ENCODE peak calls at places on chromosomes 4 and X, in ten cellular contexts. Y is HL-60, F is prostate gland, E is stomach, A is HCT116, C is transverse colon, L is upper lobe of left lung, X is suprapubic skin, D is GM12878, J is endothelial cell of umbilical vein. G is an unnamed sample.

GRCh38 chrX:44903842-44904530 is 31.0 kb downstream of the KDM6A start:
- DNase-seq in Y (no peak), F (no peak), E (no peak), A (no peak), C (no peak), L (no peak), X (no peak), D (no peak), J (no peak), G (no peak)

GRCh38 chr4:71807469-71807868 is 23.6 kb upstream of the GC start:
- DNase-seq in Y (no peak), F (no peak), E (no peak), A (no peak), C (no peak), L (no peak), X (no peak), D (no peak), J (no peak), G (no peak)

GRCh38 chr4:81398379-81398778 is 73.3 kb downstream of the RASGEF1B start:
- DNase-seq in Y (no peak), F (no peak), E (no peak), A (no peak), C (no peak), L (no peak), X (no peak), D (no peak), J (no peak), G (no peak)

GRCh38 chrX:98448524-98448923 is 1564.8 kb downstream of the RPA4 start:
- DNase-seq in Y (no peak), F (no peak), E (no peak), A (no peak), C (no peak), L (no peak), X (no peak), D (no peak), J (no peak), G (no peak)

GRCh38 chr4:162644346-162644745 is 480.5 kb upstream of the FSTL5 start:
- DNase-seq in Y (no peak), F (no peak), E (no peak), A (no peak), C (no peak), L (no peak), X (no peak), D (no peak), J (no peak), G (no peak)

GRCh38 chrX:34350552-34350951 is 218.4 kb upstream of the FAM47A start:
- DNase-seq in Y (no peak), F (no peak), E (no peak), A (no peak), C (no peak), L (no peak), X (no peak), D (no peak), J (peak), G (no peak)

GRCh38 chr4:649293-649625 is 23.9 kb downstream of the PDE6B start:
- DNase-seq in Y (no peak), F (no peak), E (no peak), A (no peak), C (no peak), L (no peak), X (no peak), D (no peak), J (no peak), G (no peak)

GRCh38 chrX:74389016-74389415 is 32.3 kb upstream of the SLC16A2 start:
- DNase-seq in Y (no peak), F (no peak), E (no peak), A (no peak), C (no peak), L (no peak), X (no peak), D (no peak), J (no peak), G (no peak)

GRCh38 chrX:78923198-78924015 is 21.8 kb upstream of the P2RY10 start:
- DNase-seq in Y (no peak), F (no peak), E (no peak), A (no peak), C (no peak), L (no peak), X (no peak), D (peak), J (no peak), G (no peak)

GRCh38 chr4:6687947-6688878 is 5.5 kb upstream of the S100P start:
- DNase-seq in Y (no peak), F (peak), E (no peak), A (no peak), C (no peak), L (no peak), X (no peak), D (no peak), J (no peak), G (peak)

GRCh38 chr4:90769251-90769650 is 642.1 kb downstream of the CCSER1 start:
- DNase-seq in Y (no peak), F (no peak), E (no peak), A (no peak), C (no peak), L (no peak), X (no peak), D (no peak), J (no peak), G (no peak)

GRCh38 chr4:112817933-112818921 is 181.3 kb downstream of the LARP7 start:
- DNase-seq in Y (peak), F (no peak), E (peak), A (peak), C (peak), L (peak), X (peak), D (peak), J (peak), G (no peak)

GRCh38 chr4:7514789-7515188 is 80.1 kb upstream of the PSAPL1 start:
- DNase-seq in Y (no peak), F (no peak), E (no peak), A (no peak), C (no peak), L (no peak), X (no peak), D (no peak), J (no peak), G (no peak)

GRCh38 chr4:41179086-41179374 is 35.3 kb downstream of the APBB2 start:
- DNase-seq in Y (no peak), F (no peak), E (no peak), A (no peak), C (no peak), L (no peak), X (no peak), D (no peak), J (no peak), G (no peak)

GRCh38 chrX:31543565-31544125 is 471.8 kb upstream of the FTHL17 start:
- DNase-seq in Y (no peak), F (no peak), E (no peak), A (no peak), C (no peak), L (no peak), X (no peak), D (no peak), J (no peak), G (no peak)

GRCh38 chrX:47540754-47541538 is 20.1 kb upstream of the ARAF start:
- DNase-seq in Y (no peak), F (peak), E (peak), A (peak), C (peak), L (no peak), X (peak), D (no peak), J (peak), G (peak)

GRCh38 chr4:157722146-157722545 is 450.7 kb downstream of the GASK1B start:
- DNase-seq in Y (no peak), F (no peak), E (no peak), A (no peak), C (no peak), L (no peak), X (no peak), D (no peak), J (peak), G (no peak)

GRCh38 chr4:123671633-123672404 is 275.2 kb downstream of the SPRY1 start:
- DNase-seq in Y (no peak), F (no peak), E (no peak), A (no peak), C (no peak), L (no peak), X (no peak), D (peak), J (no peak), G (no peak)

GRCh38 chr4:80925293-80925692 is 105.2 kb upstream of the BMP3 start:
- DNase-seq in Y (no peak), F (no peak), E (no peak), A (no peak), C (no peak), L (no peak), X (no peak), D (no peak), J (no peak), G (no peak)

GRCh38 chr4:105155426-105155825 is 8.8 kb downstream of the TET2 start:
- DNase-seq in Y (no peak), F (no peak), E (no peak), A (no peak), C (no peak), L (no peak), X (no peak), D (no peak), J (no peak), G (no peak)

GRCh38 chr4:137390707-137391106 is 141.6 kb downstream of the PCDH18 start:
- DNase-seq in Y (no peak), F (no peak), E (no peak), A (no peak), C (no peak), L (no peak), X (no peak), D (no peak), J (no peak), G (no peak)

GRCh38 chr4:189228726-189229125 is 711.9 kb upstream of the FRG1 start:
- DNase-seq in Y (no peak), F (no peak), E (no peak), A (no peak), C (no peak), L (no peak), X (no peak), D (no peak), J (no peak), G (no peak)

DNA sequence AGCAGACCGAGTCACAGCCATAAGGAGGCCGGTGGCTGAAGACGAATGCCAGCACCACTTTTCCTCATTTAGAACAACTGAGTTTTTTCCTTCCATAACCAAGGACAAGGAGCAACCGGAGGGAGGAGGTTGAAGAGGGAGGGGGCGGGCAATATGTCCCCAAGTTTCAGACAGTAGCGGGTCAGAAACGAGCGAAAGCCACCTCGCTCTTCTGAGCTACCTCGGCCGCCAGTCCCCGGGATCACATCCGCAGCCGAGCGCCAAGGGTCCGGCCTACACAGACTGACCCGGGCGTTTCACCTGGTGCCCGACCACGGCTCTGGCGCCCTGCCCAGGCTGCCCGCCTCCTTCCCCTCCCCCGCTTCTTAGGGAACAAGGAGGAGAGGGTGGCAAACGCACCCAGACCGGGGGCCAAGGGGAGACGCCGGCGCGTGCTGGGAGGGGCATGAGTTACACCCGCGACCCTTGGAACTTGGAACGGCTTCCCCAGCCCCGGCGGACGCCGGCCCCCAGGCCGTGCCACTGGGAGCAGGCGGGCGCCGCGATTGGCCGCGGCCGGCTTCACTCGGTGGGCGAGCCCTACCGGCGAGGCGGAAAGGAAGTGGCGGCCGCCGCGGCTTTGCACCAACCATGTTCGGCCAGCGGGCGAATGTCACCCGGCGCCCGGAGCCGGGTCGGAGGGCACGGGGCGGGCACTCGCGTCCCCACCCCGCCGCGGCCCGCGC is 1.6 kb downstream of the IRF2 start:
- DNase-seq in Y (peak), F (peak), E (peak), A (no peak), C (peak), L (peak), X (peak), D (no peak), J (peak), G (peak)
- TF ChIP-seq POLR2AphosphoS5 in Y (peak), F (no peak), E (peak), A (peak), C (peak), L (peak), X (no peak), D (peak), J (peak), G (peak)

GRCh38 chr4:139017861-139018260 is 2.3 kb downstream of the NOCT start:
- DNase-seq in Y (no peak), F (no peak), E (no peak), A (no peak), C (no peak), L (no peak), X (no peak), D (no peak), J (no peak), G (no peak)
- H3K4me3 ChIP-seq in Y (peak), F (no peak), E (no peak), A (no peak), C (no peak), L (no peak), X (no peak), D (peak), J (no peak), G (no peak)

DNA sequence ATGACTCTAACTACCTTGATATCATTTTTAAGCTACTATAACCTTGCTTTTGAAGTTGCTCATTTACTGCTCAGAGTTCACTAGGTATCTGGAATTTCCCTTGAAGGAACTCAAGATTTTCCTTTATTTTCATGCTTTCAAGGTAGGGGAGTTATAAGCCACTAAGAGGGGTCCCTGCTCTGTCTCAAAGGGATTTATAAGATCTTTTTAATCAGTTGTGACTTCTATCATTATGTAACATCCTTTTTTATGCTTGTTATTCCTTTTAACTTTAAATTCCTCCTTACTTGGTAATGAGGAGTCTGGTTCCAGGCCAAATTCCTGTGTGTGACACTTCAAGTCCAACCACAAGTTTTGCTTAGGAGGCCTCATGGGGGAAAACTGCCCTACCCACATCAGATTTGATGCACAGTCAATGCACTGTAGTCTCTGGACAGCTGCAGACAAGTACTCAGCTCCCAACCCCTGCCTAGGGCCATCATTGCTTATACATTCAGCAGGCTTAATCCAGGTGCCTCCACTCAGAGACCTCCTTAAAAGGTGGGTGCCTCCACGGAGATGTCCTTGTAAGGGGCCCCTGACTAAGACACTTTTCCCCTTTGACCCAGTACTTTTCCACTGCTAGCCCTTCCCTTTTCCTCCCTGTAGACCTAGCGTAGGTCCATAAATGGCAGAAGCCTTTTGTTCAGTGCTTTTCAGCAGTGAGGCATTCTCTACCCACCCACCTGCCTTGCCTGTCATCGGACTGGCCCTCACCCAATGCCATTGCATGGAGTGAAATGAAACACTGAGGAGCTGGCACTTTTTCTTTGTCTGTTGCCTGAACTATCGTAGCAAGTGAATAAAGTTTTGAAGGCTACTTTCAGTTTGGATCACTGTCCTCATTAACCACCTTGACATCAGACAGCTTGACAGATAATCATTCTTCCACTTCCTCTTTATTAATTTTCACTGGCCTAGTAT is 23.9 kb upstream of the PLK4 start:
- DNase-seq in Y (no peak), F (no peak), E (no peak), A (no peak), C (no peak), L (no peak), X (no peak), D (peak), J (no peak), G (no peak)
- TF ChIP-seq POLR2AphosphoS5 in Y (no peak), F (no peak), E (no peak), A (no peak), C (no peak), L (no peak), X (no peak), D (peak), J (no peak), G (no peak)

GRCh38 chr4:16083217-16084191 is at the start of gene PROM1:
- DNase-seq in Y (no peak), F (no peak), E (peak), A (peak), C (peak), L (peak), X (no peak), D (no peak), J (no peak), G (no peak)
- H3K4me3 ChIP-seq in Y (peak), F (peak), E (peak), A (peak), C (peak), L (peak), X (peak), D (peak), J (peak), G (peak)